ENCODE peak calls at places on chromosomes 1 and 21, in four cellular contexts. S is heart right ventricle, F is A549, E is heart left ventricle. L is an unnamed sample.

GRCh38 chr21:46099476-46099875 is 1.6 kb downstream of the COL6A2 start:
- DNase-seq in F (no peak), E (peak), S (peak), L (peak)

GRCh38 chr1:18901952-18902522 is 318 bp downstream of the ALDH4A1 start:
- DNase-seq in E (no peak), S (no peak), F (no peak), L (no peak)

GRCh38 chr1:7470904-7471638 is 300.0 kb upstream of the VAMP3 start:
- DNase-seq in F (peak), E (peak), S (peak), L (peak)

GRCh38 chr1:18923721-18924610 is 21.6 kb upstream of the ALDH4A1 start:
- DNase-seq in F (no peak), S (peak), E (no peak), L (no peak)

GRCh38 chr1:226371866-226372490 is 35.9 kb downstream of the PARP1 start:
- DNase-seq in S (no peak), F (no peak), E (no peak), L (no peak)

GRCh38 chr1:211598514-211598913 is 19.6 kb upstream of the SLC30A1 start:
- DNase-seq in F (no peak), S (no peak), E (no peak), L (no peak)

GRCh38 chr1:9787702-9788101 is 36.1 kb downstream of the CLSTN1 start:
- DNase-seq in S (no peak), F (no peak), E (no peak), L (no peak)

GRCh38 chr1:68313736-68314594 is 81.6 kb upstream of the WLS start:
- DNase-seq in F (no peak), S (no peak), E (no peak), L (no peak)

GRCh38 chr1:165717918-165718515 is 19.7 kb upstream of the ALDH9A1 start:
- DNase-seq in F (peak), E (no peak), S (peak), L (no peak)

GRCh38 chr1:206834217-206834616 is 31.2 kb upstream of the IL20 start:
- DNase-seq in S (no peak), F (no peak), E (no peak), L (no peak)

GRCh38 chr1:62294211-62294610 is 25.0 kb downstream of the KANK4 start:
- DNase-seq in E (no peak), S (no peak), F (peak), L (no peak)

GRCh38 chr1:182359645-182360044 is 31.9 kb downstream of the GLUL start:
- DNase-seq in S (no peak), E (no peak), F (no peak), L (no peak)

GRCh38 chr1:19203440-19203839 is 6.6 kb downstream of the UBR4 start:
- DNase-seq in F (no peak), E (no peak), S (peak), L (peak)

GRCh38 chr1:47984175-47984789 is 12.9 kb downstream of the TRABD2B start:
- DNase-seq in S (peak), F (no peak), E (peak), L (no peak)

GRCh38 chr1:204647114-204647804 is 38.3 kb downstream of the LRRN2 start:
- DNase-seq in F (peak), E (no peak), S (peak), L (no peak)

GRCh38 chr1:64956733-64957441 is 9.5 kb downstream of the JAK1 start:
- DNase-seq in E (no peak), S (no peak), F (no peak), L (no peak)

GRCh38 chr1:31479801-31480200 is 66.8 kb downstream of the SERINC2 start:
- DNase-seq in S (no peak), F (no peak), E (no peak), L (no peak)

GRCh38 chr1:6124341-6124740 is 55.8 kb downstream of the CHD5 start:
- DNase-seq in F (no peak), E (peak), S (no peak), L (no peak)

GRCh38 chr1:221723018-221723917 is 18.6 kb downstream of the DUSP10 start:
- DNase-seq in F (no peak), E (no peak), S (no peak), L (no peak)

GRCh38 chr1:158998781-158999161 is 10.9 kb upstream of the IFI16 start:
- DNase-seq in E (peak), F (peak), S (peak), L (no peak)

GRCh38 chr1:40634901-40635655 is 30.4 kb downstream of the RIMS3 start:
- DNase-seq in E (no peak), S (no peak), F (no peak), L (no peak)

GRCh38 chr1:97913506-97913905 is 7.3 kb downstream of the DPYD start:
- DNase-seq in E (no peak), S (no peak), F (no peak), L (no peak)

GRCh38 chr1:212119863-212120262 is 84.3 kb downstream of the DTL start:
- DNase-seq in S (no peak), F (no peak), E (no peak), L (no peak)

GRCh38 chr1:18041685-18042355 is 65.8 kb upstream of the IGSF21 start:
- DNase-seq in S (no peak), F (no peak), E (no peak), L (no peak)

GRCh38 chr1:238187575-238187949 is 296.8 kb upstream of the ZP4 start:
- DNase-seq in S (no peak), F (no peak), E (no peak), L (no peak)

GRCh38 chr1:116556289-116557006 is 14.4 kb downstream of the CD58 start:
- DNase-seq in E (no peak), F (no peak), S (peak), L (peak)

DNA sequence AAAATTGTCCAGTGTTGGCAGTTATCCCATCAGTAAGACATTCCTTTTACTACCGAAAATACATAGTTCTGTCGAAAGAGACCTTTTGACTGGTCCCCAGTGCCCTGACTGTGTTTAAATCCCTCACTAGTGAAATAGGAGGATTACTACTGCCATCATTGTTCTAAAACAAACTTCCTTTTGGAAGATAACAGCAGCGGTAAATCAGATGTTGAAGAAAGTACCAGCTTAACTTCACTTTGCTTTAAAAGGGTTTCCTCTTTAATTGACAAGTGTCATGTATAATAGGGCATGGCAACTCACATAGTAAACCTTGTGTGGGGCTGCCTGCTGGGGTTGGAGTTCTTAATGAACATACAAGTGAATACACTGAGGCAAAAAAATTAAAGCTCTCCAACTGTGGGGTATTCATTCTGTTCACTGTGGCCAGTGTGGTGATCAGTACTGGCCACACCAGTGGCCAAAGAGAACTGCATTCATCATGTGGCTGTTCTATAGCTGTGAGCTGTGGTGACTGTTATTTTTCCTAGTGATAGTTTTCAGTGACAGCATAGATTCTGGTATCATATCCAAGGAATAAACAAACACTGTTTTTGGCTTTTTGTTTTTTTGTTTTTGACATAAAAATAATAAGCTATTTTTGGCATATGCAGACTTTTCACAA is 74.3 kb downstream of the NFIA start:
- DNase-seq in E (no peak), S (no peak), F (no peak), L (no peak)
- H3K4me3 ChIP-seq in E (no peak), S (no peak), F (no peak), L (peak)

GRCh38 chr1:15703562-15703961 is 19.4 kb downstream of the PLEKHM2 start:
- DNase-seq in F (no peak), E (peak), S (peak), L (peak)
- H3K27ac ChIP-seq in F (no peak), E (peak), S (peak), L (peak)

GRCh38 chr1:200741808-200742207 is 3.1 kb downstream of the CAMSAP2 start:
- DNase-seq in F (no peak), E (no peak), S (no peak), L (no peak)
- H3K4me3 ChIP-seq in F (peak), E (peak), S (peak), L (peak)

DNA sequence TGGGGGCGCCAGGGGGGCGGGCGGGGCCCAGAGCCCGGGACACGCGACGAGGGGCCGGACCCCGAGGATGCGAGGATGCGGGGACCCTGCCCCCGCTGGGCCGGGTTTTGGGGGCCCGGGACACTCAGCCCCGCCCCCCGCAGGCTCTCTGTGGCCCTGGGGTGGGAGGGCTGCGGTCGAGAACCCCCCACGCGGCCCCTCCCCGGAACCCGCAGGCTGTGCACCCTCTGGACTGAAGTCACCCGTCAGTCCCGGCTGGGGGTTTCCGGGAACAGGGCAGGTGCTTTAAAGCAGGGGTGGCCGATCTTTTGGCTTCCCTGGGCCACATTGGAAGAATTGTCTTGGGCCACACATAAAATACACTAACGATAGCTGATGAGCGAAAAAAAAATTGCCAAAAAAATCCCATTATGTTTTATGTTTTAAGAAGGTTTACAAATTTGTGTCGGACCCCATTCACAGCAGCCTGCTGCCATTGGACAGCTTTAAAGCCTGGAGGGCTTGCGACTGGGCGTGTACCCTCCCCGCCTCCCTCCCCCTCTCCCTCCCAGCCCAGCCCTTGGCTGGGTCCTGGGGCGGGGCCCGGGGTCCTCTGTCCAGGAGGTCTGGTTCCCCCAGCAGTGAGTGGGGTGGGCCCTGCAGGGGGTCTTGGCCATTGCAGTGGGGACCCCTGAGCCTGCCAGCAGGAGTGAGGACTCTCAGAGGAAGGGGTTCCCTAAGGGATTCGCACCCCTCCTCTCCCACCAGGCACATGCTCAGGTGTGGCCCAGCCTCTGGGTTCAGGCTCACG is 21.6 kb upstream of the C1orf159 start:
- DNase-seq in S (no peak), E (no peak), F (no peak), L (no peak)
- H3K27ac ChIP-seq in S (no peak), E (no peak), F (no peak), L (no peak)

GRCh38 chr1:175522880-175523279 is 220.5 kb downstream of the TNR start:
- DNase-seq in F (no peak), S (no peak), E (no peak), L (no peak)

GRCh38 chr1:175525222-175525621 is 218.2 kb downstream of the TNR start:
- DNase-seq in F (no peak), E (no peak), S (no peak), L (no peak)

GRCh38 chr1:175524003-175524402 is 219.4 kb downstream of the TNR start:
- DNase-seq in F (no peak), E (no peak), S (no peak), L (no peak)

GRCh38 chr1:175521265-175522040 is 221.9 kb downstream of the TNR start:
- DNase-seq in E (no peak), S (no peak), F (no peak), L (no peak)

DNA sequence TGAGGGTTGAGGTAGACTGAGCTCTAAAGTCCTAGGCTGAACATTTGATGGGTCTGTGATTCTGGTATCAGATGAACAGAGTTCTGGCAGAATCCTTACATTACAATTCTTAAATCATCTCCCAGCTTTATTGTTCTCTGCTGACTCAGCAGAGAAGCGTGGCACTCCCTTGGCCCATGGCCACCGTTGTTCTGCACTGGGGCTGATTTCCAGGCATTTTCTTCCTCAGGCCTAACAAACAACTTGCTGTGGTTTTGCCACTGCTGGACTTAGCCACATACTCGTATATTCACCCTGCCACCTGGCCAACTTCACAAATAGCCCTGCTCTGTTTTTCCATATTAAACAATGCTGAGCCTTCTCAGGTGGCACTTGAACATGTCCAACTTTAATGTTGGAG is 223.2 kb downstream of the TNR start:
- DNase-seq in F (no peak), E (no peak), S (no peak), L (no peak)
- H3K4me3 ChIP-seq in F (no peak), E (no peak), S (no peak), L (no peak)

GRCh38 chr1:85330206-85330605 is 53.8 kb upstream of the BCL10 start:
- DNase-seq in E (no peak), F (no peak), S (no peak), L (no peak)
- H3K27ac ChIP-seq in E (peak), F (peak), S (peak), L (peak)

GRCh38 chr1:2242814-2243725 is 15.0 kb downstream of the SKI start:
- DNase-seq in F (no peak), E (peak), S (no peak), L (no peak)

GRCh38 chr1:2241820-2242219 is 13.7 kb downstream of the SKI start:
- DNase-seq in F (no peak), S (no peak), E (peak), L (no peak)

GRCh38 chr1:2238361-2239055 is 10.4 kb downstream of the SKI start:
- DNase-seq in S (no peak), E (no peak), F (no peak), L (no peak)

GRCh38 chr1:2239384-2239985 is 11.4 kb downstream of the SKI start:
- DNase-seq in S (no peak), F (no peak), E (peak), L (no peak)

DNA sequence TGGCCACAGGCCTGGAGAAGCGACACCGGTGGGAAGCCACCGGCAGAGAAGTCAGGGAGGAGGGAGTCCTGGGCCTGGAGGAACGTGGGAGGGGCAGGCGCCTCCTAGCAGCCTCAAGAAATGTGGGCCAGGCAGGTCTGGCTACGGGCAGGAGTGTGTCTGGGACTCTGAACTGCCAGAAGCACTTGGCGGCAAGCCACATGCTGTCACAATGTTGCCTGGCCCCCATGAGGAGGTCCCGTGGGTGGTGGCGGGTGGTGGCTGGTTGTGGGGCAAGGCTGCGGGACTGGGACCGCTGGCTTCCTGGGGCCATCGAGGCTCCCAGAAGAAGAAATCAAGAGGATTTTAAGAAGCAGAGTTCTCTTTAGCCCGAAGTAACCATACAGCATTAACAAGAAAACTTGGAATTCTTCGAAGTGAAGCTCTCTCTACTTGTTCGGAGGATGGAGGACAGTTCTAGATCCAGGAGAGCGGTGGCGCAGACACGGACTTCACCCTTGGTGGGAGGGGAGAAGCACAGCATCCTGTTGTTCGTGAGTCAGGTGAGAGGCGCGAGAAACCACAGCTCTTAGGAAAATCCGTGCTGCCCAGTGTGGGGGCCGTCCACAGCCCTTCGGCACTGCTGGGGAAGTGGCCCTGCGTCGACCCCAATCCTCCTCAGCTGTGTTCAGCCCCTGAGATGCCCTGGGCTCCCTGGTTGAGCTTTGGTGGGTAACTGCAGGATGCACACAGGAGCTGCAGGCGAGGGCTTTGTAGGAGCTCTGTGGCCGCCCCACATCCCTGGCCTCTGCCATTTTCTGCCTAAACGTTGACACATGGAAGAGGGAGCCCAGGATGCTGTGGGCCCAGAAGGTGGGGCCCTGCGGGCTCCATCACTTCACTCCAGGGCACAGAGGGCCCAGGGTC is 12.4 kb downstream of the SKI start:
- DNase-seq in F (no peak), E (peak), S (peak), L (no peak)
- H3K4me3 ChIP-seq in F (no peak), E (no peak), S (no peak), L (peak)

GRCh38 chr21:38795475-38795874 is 10.3 kb upstream of the ETS2 start:
- DNase-seq in E (no peak), F (no peak), S (no peak), L (no peak)
- H3K27ac ChIP-seq in E (no peak), F (peak), S (no peak), L (no peak)

GRCh38 chr1:209260146-209260545 is 323.4 kb upstream of the CAMK1G start:
- DNase-seq in S (no peak), F (no peak), E (no peak), L (no peak)
- H3K4me3 ChIP-seq in S (no peak), F (no peak), E (no peak), L (no peak)

DNA sequence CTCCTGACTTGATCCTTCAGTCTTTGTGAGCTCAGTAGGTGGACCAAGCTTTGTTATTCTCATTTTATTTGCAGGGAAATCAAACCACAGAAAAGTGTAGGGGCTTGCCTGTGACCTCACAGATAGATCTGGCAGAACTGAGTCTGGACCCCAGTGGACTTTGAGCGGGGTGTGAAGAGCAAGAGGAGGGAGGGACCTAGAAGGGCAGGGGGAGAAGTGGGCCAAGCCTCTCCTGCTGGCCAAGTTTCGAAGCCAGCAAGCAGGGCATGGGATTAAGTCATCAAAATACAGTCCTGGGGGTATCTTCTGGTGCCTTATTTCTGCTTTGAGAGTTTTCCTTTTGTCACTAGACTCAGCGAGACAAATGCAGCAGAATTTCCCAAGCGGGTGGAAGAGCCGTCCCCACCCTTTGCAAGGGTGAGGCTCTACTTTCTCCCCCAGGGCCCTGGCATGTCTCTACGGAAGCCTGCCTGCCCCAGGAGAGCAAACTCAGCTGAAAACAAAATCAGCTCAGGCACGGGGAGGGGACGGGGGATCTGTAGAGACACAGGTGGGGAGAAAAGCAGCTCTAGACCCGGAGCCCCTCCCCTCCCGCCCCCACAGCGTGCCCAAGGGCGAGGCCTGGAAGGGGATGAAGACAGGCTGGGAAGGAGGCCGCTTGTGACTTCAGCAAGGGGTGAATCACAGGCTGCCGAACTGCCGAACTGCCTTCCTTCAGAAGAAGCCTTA is 19.0 kb downstream of the PKP1 start:
- DNase-seq in E (no peak), F (no peak), S (no peak), L (no peak)
- H3K27ac ChIP-seq in E (no peak), F (peak), S (no peak), L (no peak)

L was measured in thoracic aorta.